ENCODE peak calls at places on chromosomes 2 and 18, in six cellular contexts. P is ELR; M is mesenchymal stem cell; T is T-helper 9 cell; G is foreskin keratinocyte; X is stimulated activated CD4-positive, alpha-beta T cell treated with anti-CD3 and anti-CD28 coated beads, Interleukin-15, amount 100 ng/mL, for 1 hour. U is an unnamed sample.

GRCh38 chr2:12321017-12321641 is 395.6 kb upstream of the TRIB2 start:
- DNase-seq in X (no peak), M (peak), T (no peak), P (peak), G (peak), U (no peak)

GRCh38 chr2:15061268-15061667 is 428.8 kb downstream of the LRATD1 start:
- DNase-seq in M (no peak), G (no peak), T (no peak), P (no peak), X (no peak), U (no peak)

GRCh38 chr18:3667255-3668137 is 217.5 kb downstream of the TGIF1 start:
- DNase-seq in G (no peak), M (no peak), X (no peak), T (no peak), P (no peak), U (no peak)

GRCh38 chr2:11863103-11863502 is 116.7 kb downstream of the LPIN1 start:
- DNase-seq in T (no peak), M (no peak), X (no peak), P (no peak), G (no peak), U (no peak)

GRCh38 chr2:99067871-99068270 is 73.6 kb upstream of the C2orf15 start:
- DNase-seq in P (no peak), M (no peak), T (no peak), G (no peak), X (no peak), U (no peak)

GRCh38 chr2:222127660-222128059 is 171.1 kb downstream of the PAX3 start:
- DNase-seq in X (no peak), T (no peak), G (no peak), P (no peak), M (no peak), U (no peak)

GRCh38 chr2:238233625-238234024 is 6.2 kb downstream of the HES6 start:
- DNase-seq in P (no peak), M (no peak), X (no peak), T (no peak), G (no peak), U (no peak)

GRCh38 chr2:85213893-85214512 is 80.8 kb downstream of the TCF7L1 start:
- DNase-seq in G (no peak), P (no peak), M (no peak), X (no peak), T (no peak), U (no peak)

GRCh38 chr2:171763602-171764001 is 76.3 kb downstream of the DYNC1I2 start:
- DNase-seq in P (peak), T (no peak), X (no peak), G (no peak), M (peak), U (no peak)

GRCh38 chr2:109736177-109736827 is 57.8 kb upstream of the RGPD5 start:
- DNase-seq in G (no peak), T (no peak), X (no peak), M (peak), P (peak), U (peak)

GRCh38 chr18:79111483-79111882 is 42.3 kb downstream of the ATP9B start:
- DNase-seq in M (no peak), T (no peak), X (no peak), P (no peak), G (no peak), U (no peak)